ENCODE peak calls at places on chromosomes 6 and 20, in ten cellular contexts. P, J, S, U, T, A, Y, D, H and X are unnamed samples.

GRCh38 chr6:33213166-33213988 is 5.1 kb downstream of the RING1 start:
- DNase-seq in P (no peak), J (no peak), S (peak; percentile 76), U (no peak), T (no peak), A (no peak), Y (no peak), D (no peak), H (peak; percentile 16), X (no peak)

GRCh38 chr6:161383951-161384350 is 110.1 kb upstream of the AGPAT4 start:
- DNase-seq in P (no peak), J (no peak), S (no peak), U (no peak), T (no peak), A (no peak), Y (no peak), D (no peak), H (no peak), X (no peak)

GRCh38 chr20:4507288-4507719 is 214.4 kb upstream of the PRND start:
- DNase-seq in P (no peak), J (peak; percentile 71), S (no peak), U (peak; percentile 96), T (no peak), A (no peak), Y (no peak), D (peak; percentile 80), H (peak; percentile 91), X (peak; percentile 94)

GRCh38 chr6:100948381-100949133 is 67.4 kb upstream of the ASCC3 start:
- DNase-seq in P (no peak), J (no peak), S (no peak), U (peak; percentile 10), T (no peak), A (no peak), Y (no peak), D (peak; percentile 2), H (peak; percentile 27), X (no peak)

GRCh38 chr6:14966111-14966901 is 279.6 kb upstream of the JARID2 start:
- DNase-seq in P (no peak), J (no peak), S (no peak), U (no peak), T (no peak), A (no peak), Y (no peak), D (no peak), H (peak; percentile 3), X (no peak)

GRCh38 chr6:153092082-153093013 is 38.7 kb downstream of the RGS17 start:
- DNase-seq in P (no peak), J (peak; percentile 69), S (no peak), U (peak; percentile 47), T (no peak), A (no peak), Y (no peak), D (peak; percentile 76), H (peak; percentile 93), X (peak; percentile 62)

GRCh38 chr6:106975699-106976032 is 1.1 kb upstream of the CD24 start:
- DNase-seq in P (no peak), J (no peak), S (no peak), U (no peak), T (no peak), A (no peak), Y (no peak), D (peak; percentile 29), H (no peak), X (no peak)

GRCh38 chr6:30219244-30219643 is 6.0 kb upstream of the TRIM26 start:
- DNase-seq in P (no peak), J (no peak), S (no peak), U (no peak), T (no peak), A (peak; percentile 52), Y (no peak), D (peak; percentile 50), H (peak; percentile 68), X (no peak)

DNA sequence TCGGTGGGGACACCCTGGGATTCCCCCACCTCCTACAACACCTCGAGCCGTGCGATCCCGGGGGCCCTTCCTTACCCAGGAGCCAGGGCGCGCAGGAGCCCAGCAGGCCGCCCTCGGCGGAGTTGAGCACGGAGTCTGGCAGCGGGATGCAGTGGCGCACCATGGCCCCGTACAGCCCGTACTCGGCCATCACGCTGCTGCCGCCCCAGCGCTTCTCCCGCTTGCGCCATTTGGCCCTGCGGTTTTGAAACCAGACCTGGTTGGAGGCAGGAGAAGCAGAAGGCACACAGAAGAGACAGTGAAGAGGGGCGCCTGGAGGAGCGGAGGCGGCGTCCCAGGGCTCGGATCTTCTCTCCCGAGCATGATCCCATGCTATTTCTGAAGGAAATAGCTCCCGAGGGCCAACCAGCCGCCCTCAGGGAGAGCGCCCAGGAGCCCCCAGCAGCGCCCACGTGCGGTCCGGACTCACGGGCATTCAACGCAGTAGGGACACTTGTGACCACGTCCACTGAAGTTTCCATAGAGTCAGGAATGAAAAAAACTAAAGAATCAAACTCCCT is 4.3 kb downstream of the VSX1 start:
- DNase-seq in P (peak; percentile 70), J (no peak), S (peak; percentile 74), U (no peak), T (peak; percentile 86), A (no peak), Y (peak; percentile 85), D (no peak), H (peak; percentile 39), X (no peak)
- H3K4me3 ChIP-seq in P (peak overlapping the region; percentile 38), J (no peak overlapping the region), S (no peak overlapping the region), U (peak overlapping the region; percentile 5), T (peak overlapping the region; percentile 28), A (no peak overlapping the region), Y (peak overlapping the region; percentile 47), D (no peak overlapping the region), H (peak overlapping the region; percentile 17), X (peak overlapping the region; percentile 29)

GRCh38 chr6:27141472-27142015 is 106.0 kb upstream of the PRSS16 start:
- DNase-seq in P (no peak), J (no peak), S (no peak), U (no peak), T (no peak), A (no peak), Y (no peak), D (no peak), H (no peak), X (no peak)

GRCh38 chr6:27141013-27141412 is 106.5 kb upstream of the PRSS16 start:
- DNase-seq in P (no peak), J (no peak), S (no peak), U (no peak), T (no peak), A (no peak), Y (no peak), D (no peak), H (no peak), X (no peak)

GRCh38 chr6:27145731-27146455 is 101.6 kb upstream of the PRSS16 start:
- DNase-seq in P (peak; percentile 82), J (peak; percentile 78), S (peak; percentile 89), U (no peak), T (peak; percentile 75), A (peak; percentile 92), Y (peak; percentile 76), D (peak; percentile 83), H (peak; percentile 92), X (peak; percentile 49)

GRCh38 chr6:27144740-27145079 is 102.8 kb upstream of the PRSS16 start:
- DNase-seq in P (no peak), J (no peak), S (no peak), U (no peak), T (no peak), A (no peak), Y (no peak), D (peak; percentile 9), H (no peak), X (no peak)

DNA sequence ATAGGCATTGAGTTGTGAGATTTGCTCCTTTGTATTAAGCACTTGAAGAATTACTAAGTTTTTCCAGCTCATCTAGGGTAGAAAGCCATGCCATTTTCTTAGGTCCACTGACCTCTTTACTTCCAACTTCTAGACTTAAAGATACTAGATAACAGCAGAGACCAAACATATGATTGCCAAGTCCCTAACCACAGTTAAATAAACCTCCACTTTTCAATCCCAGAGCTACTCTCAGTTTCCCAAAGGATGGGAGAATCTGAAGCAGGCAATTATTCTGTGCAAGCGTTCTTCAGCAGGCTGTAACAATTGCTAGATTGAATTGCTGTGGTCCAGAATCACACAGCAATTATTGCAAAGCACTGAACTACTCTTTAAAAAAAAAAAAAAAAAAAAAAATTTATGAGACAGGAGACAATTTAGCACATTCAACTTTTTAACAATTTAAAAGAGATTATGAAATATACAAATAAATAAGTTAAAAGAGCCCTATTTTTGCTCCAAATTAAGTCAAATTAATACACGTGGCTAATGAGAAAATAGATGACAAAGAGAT is 104.0 kb upstream of the PRSS16 start:
- DNase-seq in P (no peak), J (no peak), S (no peak), U (no peak), T (no peak), A (no peak), Y (no peak), D (no peak), H (no peak), X (no peak)
- H3K4me3 ChIP-seq in P (no peak overlapping the region), J (no peak overlapping the region), S (no peak overlapping the region), U (no peak overlapping the region), T (no peak overlapping the region), A (no peak overlapping the region), Y (no peak overlapping the region), D (no peak overlapping the region), H (no peak overlapping the region), X (no peak overlapping the region)

GRCh38 chr6:2859325-2859700 is 17.6 kb upstream of the SERPINB1 start:
- DNase-seq in P (no peak), J (no peak), S (no peak), U (no peak), T (no peak), A (no peak), Y (no peak), D (no peak), H (no peak), X (no peak)

GRCh38 chr6:2857185-2857579 is 15.5 kb upstream of the SERPINB1 start:
- DNase-seq in P (no peak), J (no peak), S (no peak), U (no peak), T (no peak), A (no peak), Y (no peak), D (no peak), H (no peak), X (no peak)

GRCh38 chr6:2858678-2859324 is 17.1 kb upstream of the SERPINB1 start:
- DNase-seq in P (no peak), J (no peak), S (no peak), U (no peak), T (no peak), A (no peak), Y (no peak), D (no peak), H (no peak), X (no peak)

GRCh38 chr6:2855061-2855519 is 13.4 kb upstream of the SERPINB1 start:
- DNase-seq in P (no peak), J (no peak), S (no peak), U (no peak), T (no peak), A (no peak), Y (no peak), D (no peak), H (peak; percentile 79), X (no peak)

GRCh38 chr6:2857580-2858337 is 16.1 kb upstream of the SERPINB1 start:
- DNase-seq in P (no peak), J (no peak), S (peak; percentile 87), U (no peak), T (no peak), A (no peak), Y (no peak), D (no peak), H (peak; percentile 84), X (no peak)
- H3K4me3 ChIP-seq in P (peak overlapping the region; percentile 24), J (no peak overlapping the region), S (no peak overlapping the region), U (no peak overlapping the region), T (no peak overlapping the region), A (no peak overlapping the region), Y (no peak overlapping the region), D (no peak overlapping the region), H (no peak overlapping the region), X (no peak overlapping the region)

GRCh38 chr20:22699396-22699795 is 115.0 kb upstream of the FOXA2 start:
- DNase-seq in P (no peak), J (no peak), S (no peak), U (no peak), T (no peak), A (no peak), Y (no peak), D (no peak), H (no peak), X (no peak)

GRCh38 chr20:22696759-22697158 is 112.4 kb upstream of the FOXA2 start:
- DNase-seq in P (no peak), J (no peak), S (no peak), U (no peak), T (no peak), A (no peak), Y (no peak), D (no peak), H (no peak), X (no peak)

GRCh38 chr20:22701679-22702308 is 117.4 kb upstream of the FOXA2 start:
- DNase-seq in P (no peak), J (no peak), S (no peak), U (no peak), T (no peak), A (no peak), Y (no peak), D (no peak), H (no peak), X (no peak)

GRCh38 chr20:22700387-22700786 is 116.0 kb upstream of the FOXA2 start:
- DNase-seq in P (no peak), J (no peak), S (no peak), U (no peak), T (no peak), A (no peak), Y (no peak), D (no peak), H (peak; percentile 81), X (peak; percentile 14)

DNA sequence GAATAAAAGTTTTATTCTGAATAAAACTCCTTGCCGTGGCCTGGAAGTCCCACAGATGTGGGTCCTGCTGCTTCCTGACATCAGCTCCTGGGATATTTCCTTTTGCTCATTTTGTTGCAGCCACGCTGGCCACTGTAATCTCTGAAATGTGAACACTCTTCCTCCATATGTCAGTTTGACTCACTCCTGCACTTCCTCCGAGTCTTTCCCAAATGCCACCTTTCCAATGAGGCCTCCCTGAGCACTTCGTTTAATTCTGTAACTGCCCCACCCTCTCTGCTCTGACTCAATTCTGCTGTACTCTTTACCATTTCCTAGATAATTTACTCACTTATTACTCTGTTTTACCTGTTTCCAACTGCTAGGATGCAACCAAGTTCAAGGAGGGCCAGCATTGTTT is 114.1 kb upstream of the FOXA2 start:
- DNase-seq in P (no peak), J (no peak), S (no peak), U (no peak), T (no peak), A (no peak), Y (no peak), D (no peak), H (peak; percentile 59), X (no peak)
- H3K4me3 ChIP-seq in P (no peak overlapping the region), J (no peak overlapping the region), S (no peak overlapping the region), U (no peak overlapping the region), T (no peak overlapping the region), A (no peak overlapping the region), Y (no peak overlapping the region), D (no peak overlapping the region), H (no peak overlapping the region), X (no peak overlapping the region)